ENCODE peak calls at places on chromosome 3, in eight cellular contexts. G, H, N, F, J, I, D and E are unnamed samples.

GRCh38 chr3:60746690-60747416 is 504.4 kb downstream of the FHIT start:
- DNase-seq in J (no peak), F (no peak), G (peak), N (no peak), I (no peak), D (no peak), H (no peak), E (no peak)

GRCh38 chr3:58206406-58207011 is 4.3 kb downstream of the DNASE1L3 start:
- DNase-seq in H (no peak), J (no peak), G (peak), F (no peak), I (no peak), D (no peak), N (no peak), E (no peak)

GRCh38 chr3:132032959-132033358 is 1.9 kb downstream of the CPNE4 start:
- DNase-seq in G (no peak), H (no peak), N (no peak), F (no peak), I (no peak), J (no peak), D (no peak), E (no peak)

GRCh38 chr3:144369151-144369879 is 397.7 kb downstream of the DIPK2A start:
- DNase-seq in N (no peak), D (peak), F (no peak), J (no peak), I (no peak), H (no peak), G (no peak), E (peak)

GRCh38 chr3:58029842-58030584 is 21.8 kb downstream of the FLNB start:
- DNase-seq in I (no peak), G (no peak), H (no peak), F (no peak), D (no peak), N (no peak), J (no peak), E (no peak)

GRCh38 chr3:72665701-72666443 is 182.4 kb downstream of the SHQ1 start:
- DNase-seq in D (no peak), N (no peak), I (no peak), F (peak), H (no peak), G (peak), J (peak), E (peak)

GRCh38 chr3:197434841-197435240 is 120.9 kb downstream of the BDH1 start:
- DNase-seq in D (no peak), H (no peak), J (no peak), N (no peak), I (no peak), G (no peak), F (no peak), E (no peak)

GRCh38 chr3:42683875-42684593 is 1.3 kb upstream of the KLHL40 start:
- DNase-seq in D (peak), H (peak), G (peak), I (peak), N (peak), F (no peak), J (no peak), E (no peak)

GRCh38 chr3:46858456-46858855 is 4.8 kb downstream of the MYL3 start:
- DNase-seq in F (no peak), D (no peak), J (no peak), H (peak), I (no peak), G (no peak), N (peak), E (no peak)

GRCh38 chr3:58116985-58117384 is 93.8 kb downstream of the DNASE1L3 start:
- DNase-seq in F (no peak), G (no peak), I (no peak), J (no peak), N (no peak), H (no peak), D (no peak), E (no peak)

GRCh38 chr3:39414421-39414907 is 7.9 kb downstream of the RPSA start:
- DNase-seq in G (peak), D (no peak), N (no peak), I (peak), J (no peak), F (no peak), H (no peak), E (no peak)

GRCh38 chr3:43389388-43390254 is 103.3 kb downstream of the SNRK start:
- DNase-seq in I (peak), D (no peak), F (no peak), J (no peak), H (peak), N (no peak), G (peak), E (no peak)

GRCh38 chr3:140500473-140500872 is 177.4 kb upstream of the TRIM42 start:
- DNase-seq in D (no peak), H (no peak), G (no peak), N (no peak), J (no peak), I (no peak), F (no peak), E (no peak)

GRCh38 chr3:140497331-140497730 is 180.5 kb upstream of the TRIM42 start:
- DNase-seq in F (no peak), I (no peak), H (no peak), J (no peak), G (no peak), N (no peak), D (no peak), E (no peak)

GRCh38 chr3:140501770-140502364 is 176.0 kb upstream of the TRIM42 start:
- DNase-seq in G (no peak), N (no peak), J (no peak), I (no peak), H (no peak), D (no peak), F (no peak), E (no peak)

GRCh38 chr3:140501054-140501769 is 176.7 kb upstream of the TRIM42 start:
- DNase-seq in G (no peak), J (no peak), I (no peak), F (no peak), H (no peak), N (no peak), D (no peak), E (no peak)

GRCh38 chr3:140499114-140499757 is 178.6 kb upstream of the TRIM42 start:
- DNase-seq in G (peak), H (no peak), I (no peak), J (no peak), D (no peak), N (no peak), F (no peak), E (peak)
- TF ChIP-seq CTCF in G (peak), H (peak), I (no peak), J (peak), D (no peak), N (peak), F (peak), E (peak)

GRCh38 chr3:141311170-141311495 is 57.2 kb upstream of the ZBTB38 start:
- DNase-seq in I (no peak), N (no peak), J (no peak), G (no peak), D (no peak), F (no peak), H (no peak), E (peak)

GRCh38 chr3:141306922-141307321 is 61.4 kb upstream of the ZBTB38 start:
- DNase-seq in F (no peak), N (no peak), J (no peak), H (no peak), D (no peak), G (no peak), I (no peak), E (no peak)

GRCh38 chr3:141306276-141306675 is 62.0 kb upstream of the ZBTB38 start:
- DNase-seq in J (no peak), F (no peak), N (no peak), D (no peak), G (no peak), I (no peak), H (no peak), E (no peak)

GRCh38 chr3:141307351-141308059 is 60.8 kb upstream of the ZBTB38 start:
- DNase-seq in H (no peak), N (no peak), D (no peak), F (no peak), J (no peak), G (no peak), I (no peak), E (no peak)

DNA sequence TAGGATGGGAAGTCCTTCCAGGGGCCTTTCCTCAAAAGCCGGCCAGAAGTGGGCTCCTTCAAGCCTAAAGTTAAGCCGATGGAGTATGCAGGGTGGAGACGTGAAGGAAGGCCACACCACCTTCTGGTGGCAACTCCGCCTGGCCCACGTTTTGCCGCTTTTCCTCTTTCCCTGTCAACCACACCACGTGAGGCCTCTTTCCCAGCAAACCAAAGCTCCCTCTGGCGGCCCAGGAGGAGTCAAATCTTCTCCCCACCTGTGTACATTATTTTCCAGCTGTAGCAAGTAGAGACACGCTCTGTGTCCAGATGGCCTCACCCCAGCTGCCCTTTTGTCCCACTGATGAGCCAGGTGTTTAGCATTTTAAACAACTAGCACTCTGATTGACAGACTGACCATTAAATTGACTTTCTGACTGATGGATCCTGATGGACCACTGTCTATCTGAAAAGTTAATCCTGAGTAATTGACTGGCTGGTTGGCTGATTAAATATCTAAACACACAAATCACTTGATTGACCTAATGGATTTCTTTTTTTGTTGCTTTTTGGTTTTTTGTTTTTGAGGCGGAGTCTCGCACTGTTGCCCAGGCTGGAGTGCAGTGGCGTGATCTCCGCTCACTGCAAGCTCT is 59.6 kb upstream of the ZBTB38 start:
- DNase-seq in H (peak), I (no peak), J (peak), G (peak), F (no peak), N (peak), D (no peak), E (peak)
- TF ChIP-seq CTCF in H (peak), I (no peak), J (peak), G (peak), F (peak), N (peak), D (peak), E (peak)

GRCh38 chr3:180630360-180630759 is 28.4 kb downstream of the TTC14 start:
- DNase-seq in H (no peak), N (no peak), D (no peak), F (no peak), I (no peak), J (no peak), G (no peak), E (no peak)

GRCh38 chr3:180631317-180631716 is 29.4 kb downstream of the TTC14 start:
- DNase-seq in I (no peak), D (no peak), J (no peak), N (no peak), G (no peak), F (no peak), H (no peak), E (no peak)

DNA sequence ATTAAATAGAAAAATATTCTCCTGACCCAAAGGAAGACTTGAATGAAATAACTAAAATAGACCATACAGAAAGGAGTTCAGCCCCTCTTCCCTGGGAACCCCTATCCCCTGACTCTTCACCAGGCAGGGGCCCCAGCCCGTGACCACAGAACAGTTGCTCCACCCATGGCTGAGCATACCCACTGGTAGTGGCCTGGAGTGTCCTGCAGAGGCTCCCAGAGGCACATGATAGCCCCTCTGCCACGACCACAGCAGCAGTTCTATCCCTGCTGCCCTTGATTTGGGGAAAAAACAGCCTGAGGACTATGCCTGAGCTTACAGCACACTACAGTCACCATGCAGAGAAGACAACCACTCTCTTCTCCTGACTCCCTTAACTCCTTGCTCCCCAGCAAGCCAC is 31.8 kb downstream of the TTC14 start:
- DNase-seq in H (no peak), I (no peak), G (peak), D (no peak), N (no peak), F (no peak), J (peak), E (peak)
- TF ChIP-seq CTCF in H (no peak), I (no peak), G (no peak), D (no peak), N (no peak), F (no peak), J (peak), E (peak)

GRCh38 chr3:154310840-154311239 is 13.4 kb downstream of the DHX36 start:
- DNase-seq in J (no peak), N (no peak), H (no peak), F (no peak), I (no peak), D (no peak), G (no peak), E (no peak)

GRCh38 chr3:154316974-154317767 is 7.1 kb downstream of the DHX36 start:
- DNase-seq in J (no peak), G (no peak), N (no peak), H (no peak), D (no peak), F (no peak), I (no peak), E (no peak)

DNA sequence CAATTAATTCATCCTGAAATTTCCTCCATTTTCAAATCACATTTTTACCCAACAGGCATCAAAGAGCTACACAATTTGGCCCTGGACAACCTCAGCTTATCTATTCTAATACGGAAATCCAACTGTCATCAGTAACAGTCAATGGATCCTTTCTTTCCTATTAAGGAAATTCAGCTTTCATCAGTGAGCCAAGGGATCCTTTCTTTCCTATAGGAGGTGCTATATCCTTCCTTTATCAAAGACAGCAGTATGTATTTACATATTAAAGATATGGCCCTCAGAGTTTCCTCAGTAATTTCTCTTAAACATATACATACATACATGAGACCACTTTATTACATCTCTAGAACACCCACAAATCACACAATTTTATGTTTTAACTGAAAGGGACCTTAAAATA is 10.1 kb downstream of the DHX36 start:
- DNase-seq in D (no peak), F (no peak), J (no peak), N (no peak), I (no peak), G (no peak), H (no peak), E (no peak)
- TF ChIP-seq CTCF in D (no peak), F (no peak), J (no peak), N (no peak), I (no peak), G (no peak), H (no peak), E (peak)